ENCODE peak calls at places on chromosomes 7 and 10, in five cellular contexts. X, G, H, O and Q are unnamed samples. For H3K4me1, the result is how much of the 10 kb centered on the place peaks cover.

GRCh38 chr10:15181576-15182156 is 13.2 kb upstream of the NMT2 start:
- ATAC-seq in X (no peak), G (no peak), H (no peak), O (no peak), Q (no peak)

GRCh38 chr10:24209421-24209770 is 458 bp downstream of the KIAA1217 start:
- ATAC-seq in X (no peak), G (peak), H (peak), O (peak), Q (peak)

GRCh38 chr7:100799037-100799896 is 28.1 kb downstream of the EPHB4 start:
- ATAC-seq in X (peak), G (peak), H (peak), O (peak), Q (peak)

GRCh38 chr10:91317541-91317940 is 92.6 kb upstream of the HECTD2 start:
- ATAC-seq in X (no peak), G (no peak), H (no peak), O (no peak), Q (no peak)

GRCh38 chr7:22442887-22443369 is 57.1 kb downstream of the STEAP1B start:
- ATAC-seq in X (no peak), G (no peak), H (no peak), O (no peak), Q (no peak)

GRCh38 chr10:79274279-79275104 is 72.8 kb upstream of the PPIF start:
- ATAC-seq in X (peak), G (peak), H (peak), O (peak), Q (peak)

GRCh38 chr7:43582503-43583423 is at the start of gene STK17A:
- ATAC-seq in X (peak), G (peak), H (peak), O (peak), Q (peak)

GRCh38 chr10:7385114-7385513 is 25.7 kb downstream of the SFMBT2 start:
- ATAC-seq in X (no peak), G (no peak), H (no peak), O (no peak), Q (no peak)

GRCh38 chr10:36736311-36736710 is 389.1 kb upstream of the ANKRD30A start:
- ATAC-seq in X (no peak), G (no peak), H (no peak), O (no peak), Q (no peak)

GRCh38 chr10:35412336-35412735 is 76.0 kb downstream of the CCNY start:
- ATAC-seq in X (no peak), G (no peak), H (no peak), O (no peak), Q (no peak)

GRCh38 chr10:90579602-90580242 is 278.1 kb downstream of the HTR7 start:
- ATAC-seq in X (peak), G (no peak), H (no peak), O (no peak), Q (no peak)

GRCh38 chr10:113020838-113021237 is 70.8 kb downstream of the TCF7L2 start:
- ATAC-seq in X (peak), G (peak), H (peak), O (peak), Q (peak)

GRCh38 chr10:93413252-93413689 is 68.9 kb downstream of the MYOF start:
- ATAC-seq in X (peak), G (no peak), H (no peak), O (peak), Q (no peak)

GRCh38 chr10:14499610-14499904 is 168.8 kb upstream of the FRMD4A start:
- ATAC-seq in X (peak), G (no peak), H (no peak), O (peak), Q (peak)

GRCh38 chr10:110364531-110364937 is 59.8 kb upstream of the SMNDC1 start:
- ATAC-seq in X (no peak), G (no peak), H (no peak), O (no peak), Q (no peak)

GRCh38 chr10:77422491-77423338 is 214.9 kb downstream of the KCNMA1 start:
- ATAC-seq in X (no peak), G (peak), H (no peak), O (no peak), Q (no peak)

GRCh38 chr7:24833548-24833947 is 76.3 kb upstream of the GSDME start:
- ATAC-seq in X (peak), G (peak), H (no peak), O (peak), Q (peak)

GRCh38 chr7:106895246-106895864 is 30.3 kb downstream of the PIK3CG start:
- ATAC-seq in X (peak), G (no peak), H (no peak), O (no peak), Q (no peak)

GRCh38 chr7:66687186-66687585 is 53.3 kb upstream of the RABGEF1 start:
- ATAC-seq in X (no peak), G (no peak), H (no peak), O (no peak), Q (no peak)

GRCh38 chr10:61904711-61905445 is 3.4 kb downstream of the ARID5B start:
- ATAC-seq in X (no peak), G (no peak), H (no peak), O (peak), Q (no peak)

GRCh38 chr7:42016517-42016916 is 220.5 kb downstream of the GLI3 start:
- ATAC-seq in X (no peak), G (no peak), H (no peak), O (no peak), Q (no peak)

GRCh38 chr7:55185941-55186609 is 167.3 kb downstream of the EGFR start:
- ATAC-seq in X (no peak), G (no peak), H (peak), O (peak), Q (peak)

GRCh38 chr10:61786728-61787127 is 114.8 kb upstream of the ARID5B start:
- ATAC-seq in X (no peak), G (no peak), H (no peak), O (peak), Q (no peak)

GRCh38 chr10:23742807-23743206 is 303.9 kb downstream of the OTUD1 start:
- ATAC-seq in X (peak), G (no peak), H (no peak), O (peak), Q (no peak)

GRCh38 chr10:79438021-79438698 is 7.3 kb downstream of the ZCCHC24 start:
- ATAC-seq in X (no peak), G (no peak), H (no peak), O (no peak), Q (no peak)

GRCh38 chr7:37535841-37536240 is 87.2 kb upstream of the ELMO1 start:
- ATAC-seq in X (no peak), G (no peak), H (no peak), O (no peak), Q (no peak)

GRCh38 chr7:122844191-122844988 is 41.9 kb downstream of the CADPS2 start:
- ATAC-seq in X (no peak), G (no peak), H (no peak), O (no peak), Q (no peak)

GRCh38 chr7:144812379-144813283 is 23.2 kb downstream of the TPK1 start:
- ATAC-seq in X (peak), G (peak), H (no peak), O (no peak), Q (no peak)
- H3K4me3 ChIP-seq in X (no peak), G (no peak), H (no peak), O (no peak), Q (no peak)

GRCh38 chr10:119367841-119368549 is 160.6 kb downstream of the GRK5 start:
- ATAC-seq in X (no peak), G (no peak), H (no peak), O (no peak), Q (no peak)
- H3K4me1 ChIP-seq in X (half or more), G (half or more), H (half or more), O (under half), Q (half or more)

GRCh38 chr7:74372511-74373111 is 81.1 kb upstream of the GTF2IRD1 start:
- ATAC-seq in X (peak), G (peak), H (no peak), O (peak), Q (peak)
- H3K4me3 ChIP-seq in X (peak), G (no peak), H (no peak), O (no peak), Q (no peak)

DNA sequence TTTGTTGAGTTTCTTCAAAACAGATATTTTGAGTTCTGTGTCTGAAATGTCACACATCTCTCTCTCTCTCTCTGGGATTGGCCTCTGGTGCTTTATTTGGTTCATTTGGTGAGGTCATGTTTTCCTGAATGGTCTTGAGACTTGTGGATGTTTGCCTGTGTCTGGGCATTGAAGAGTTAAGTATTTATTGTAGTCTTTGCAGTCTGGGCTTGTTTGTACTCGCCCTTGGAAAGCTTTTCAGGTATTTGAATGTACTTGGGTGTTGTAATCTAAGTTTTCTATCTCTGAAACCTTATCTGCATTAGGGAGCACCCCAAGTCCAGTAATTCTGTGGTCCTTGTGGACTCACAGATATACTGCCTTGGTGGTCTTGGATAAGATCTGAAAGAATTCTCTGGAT is 106.7 kb upstream of the PRSS58 start:
- ATAC-seq in X (no peak), G (no peak), H (no peak), O (no peak), Q (no peak)
- H3K4me1 ChIP-seq in X (under half), G (under half), H (under half), O (under half), Q (under half)

GRCh38 chr10:123909866-123910265 is 18.3 kb upstream of the CPXM2 start:
- ATAC-seq in X (no peak), G (no peak), H (no peak), O (no peak), Q (no peak)
- H3K4me3 ChIP-seq in X (no peak), G (no peak), H (no peak), O (no peak), Q (no peak)

DNA sequence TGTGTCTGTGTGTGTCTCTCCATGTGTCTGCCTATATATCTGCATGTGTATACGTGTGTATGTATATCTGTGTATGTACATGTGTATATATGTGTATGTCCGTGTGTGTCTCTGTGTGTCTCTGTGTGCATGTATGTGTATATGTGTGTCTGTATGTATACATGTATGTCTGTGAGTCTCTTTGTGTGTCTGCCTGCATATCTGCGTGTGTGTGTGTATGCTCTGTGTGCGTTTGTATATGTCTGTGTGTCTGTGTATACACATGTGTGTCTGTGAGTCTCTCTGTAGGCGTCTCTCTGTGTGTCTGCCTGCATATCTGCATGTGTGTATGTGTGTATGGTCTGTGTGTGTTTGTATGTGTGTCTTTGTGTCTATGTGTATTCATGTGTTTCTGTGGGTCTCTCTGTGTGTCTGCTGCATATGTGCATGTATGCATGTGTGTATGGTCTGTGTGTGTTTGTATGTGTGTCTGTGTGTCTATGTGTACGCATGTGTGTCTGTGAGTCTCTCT is 23.7 kb upstream of the KLF6 start:
- ATAC-seq in X (no peak), G (no peak), H (no peak), O (no peak), Q (no peak)
- H3K4me1 ChIP-seq in X (half or more), G (half or more), H (half or more), O (under half), Q (half or more)

GRCh38 chr7:102284399-102284798 is 2.3 kb upstream of the SH2B2 start:
- ATAC-seq in X (no peak), G (no peak), H (no peak), O (no peak), Q (no peak)
- H3K4me3 ChIP-seq in X (no peak), G (no peak), H (no peak), O (peak), Q (no peak)

DNA sequence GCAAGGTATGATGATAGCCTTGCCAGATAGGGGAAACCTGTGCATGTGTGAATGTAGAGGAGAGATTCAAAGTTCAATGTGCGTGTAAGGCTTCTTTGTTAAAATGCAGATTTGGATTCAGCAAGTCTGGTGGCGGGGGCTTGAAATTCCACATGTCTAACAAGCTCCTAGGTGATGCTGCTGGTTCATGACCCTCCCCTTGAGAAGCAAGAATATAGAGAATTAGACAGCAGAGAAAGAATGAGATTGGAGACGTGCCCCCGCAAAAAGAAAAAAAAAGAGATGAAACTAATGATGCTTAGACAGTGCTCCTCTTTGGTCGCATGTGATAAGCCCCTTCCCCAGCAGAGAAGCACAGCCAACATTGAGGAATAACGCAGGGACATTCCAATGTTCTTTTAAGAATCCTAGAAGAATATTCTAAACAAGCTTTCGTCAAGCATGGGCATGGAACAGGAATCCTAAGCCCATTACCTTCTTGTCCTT is 21.1 kb upstream of the MACC1 start:
- ATAC-seq in X (no peak), G (no peak), H (no peak), O (no peak), Q (no peak)
- H3K4me1 ChIP-seq in X (under half), G (under half), H (under half), O (under half), Q (under half)

GRCh38 chr7:149692056-149692455 is 81.3 kb downstream of the ZNF467 start:
- ATAC-seq in X (no peak), G (no peak), H (no peak), O (no peak), Q (no peak)

GRCh38 chr7:149689591-149689845 is 83.9 kb downstream of the ZNF467 start:
- ATAC-seq in X (no peak), G (no peak), H (no peak), O (no peak), Q (no peak)

GRCh38 chr7:149692557-149692982 is 80.8 kb downstream of the ZNF467 start:
- ATAC-seq in X (no peak), G (no peak), H (no peak), O (no peak), Q (no peak)

GRCh38 chr7:149688836-149689590 is 84.4 kb downstream of the ZNF467 start:
- ATAC-seq in X (no peak), G (no peak), H (no peak), O (no peak), Q (no peak)

DNA sequence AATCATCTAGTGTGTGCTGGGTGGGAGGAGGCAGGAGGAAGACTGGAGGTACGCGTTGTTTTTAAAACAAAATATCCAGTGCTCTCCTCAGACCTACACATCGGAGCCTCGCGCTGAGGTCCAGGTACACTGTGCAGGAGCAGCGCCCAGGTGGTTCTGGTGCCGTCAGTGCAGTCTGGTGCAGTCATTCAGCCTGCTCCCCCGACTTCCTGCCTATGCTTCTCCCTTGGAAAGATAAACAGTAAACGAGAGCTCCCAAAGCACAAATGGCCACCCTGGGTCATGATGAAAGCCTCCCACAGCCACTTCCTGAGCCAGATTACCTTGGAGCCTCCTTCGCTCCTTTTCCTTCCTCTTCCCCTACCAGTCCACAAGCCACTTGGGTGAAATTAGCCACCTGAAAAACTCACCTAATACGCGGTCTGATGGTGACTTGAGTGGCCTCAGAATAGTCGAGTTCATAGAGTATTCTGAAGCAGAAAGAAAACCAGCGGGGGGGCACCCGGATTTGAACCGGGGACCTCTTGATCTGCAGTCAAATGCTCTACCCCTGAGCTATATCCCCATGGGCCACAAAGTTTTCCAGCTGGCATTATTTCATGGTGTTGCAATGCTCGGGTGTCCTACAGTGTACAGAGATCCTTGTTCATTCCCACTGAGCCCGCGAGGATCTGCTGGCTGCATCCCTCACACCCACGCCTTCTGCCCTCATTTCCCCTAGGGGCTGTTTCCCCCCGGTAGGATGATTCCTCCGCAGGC is 82.5 kb downstream of the ZNF467 start:
- ATAC-seq in X (no peak), G (peak), H (no peak), O (peak), Q (peak)
- H3K4me3 ChIP-seq in X (no peak), G (no peak), H (no peak), O (no peak), Q (no peak)